ENCODE peak calls at places on chromosomes 11 and 22, in four cellular contexts. One of them, this sample, is unnamed. For H3K4me1, the result is how much of the 10 kb centered on the place peaks cover.

GRCh38 chr11:1049431-1049891 is 12.9 kb upstream of the MUC6 start:
- DNase-seq in heart left ventricle: peak
- DNase-seq in foreskin keratinocyte: peak
- DNase-seq in breast epithelium: no peak
- DNase-seq in this sample: no peak

GRCh38 chr22:23820748-23821211 is 18.0 kb downstream of the DERL3 start:
- DNase-seq in heart left ventricle: no peak
- DNase-seq in foreskin keratinocyte: no peak
- DNase-seq in breast epithelium: no peak
- DNase-seq in this sample: no peak

GRCh38 chr22:40363059-40363458 is 7.3 kb upstream of the SGSM3 start:
- DNase-seq in heart left ventricle: no peak
- DNase-seq in foreskin keratinocyte: no peak
- DNase-seq in breast epithelium: no peak
- DNase-seq in this sample: no peak

GRCh38 chr22:46557736-46558480 is 20.5 kb upstream of the CELSR1 start:
- DNase-seq in heart left ventricle: peak
- DNase-seq in foreskin keratinocyte: peak
- DNase-seq in breast epithelium: no peak
- DNase-seq in this sample: no peak

GRCh38 chr11:96306933-96307747 is 35.9 kb downstream of the MAML2 start:
- DNase-seq in heart left ventricle: peak
- DNase-seq in foreskin keratinocyte: peak
- DNase-seq in breast epithelium: peak
- DNase-seq in this sample: no peak

GRCh38 chr11:102810943-102811528 is 13.1 kb upstream of the MMP1 start:
- DNase-seq in heart left ventricle: no peak
- DNase-seq in foreskin keratinocyte: peak
- DNase-seq in breast epithelium: no peak
- DNase-seq in this sample: no peak

GRCh38 chr11:42593426-42593825 is 718.4 kb upstream of the API5 start:
- DNase-seq in heart left ventricle: no peak
- DNase-seq in foreskin keratinocyte: peak
- DNase-seq in breast epithelium: no peak
- DNase-seq in this sample: no peak

GRCh38 chr22:44202261-44202789 is 21.6 kb downstream of the PARVG start:
- DNase-seq in heart left ventricle: no peak
- DNase-seq in foreskin keratinocyte: no peak
- DNase-seq in breast epithelium: no peak
- DNase-seq in this sample: no peak

GRCh38 chr22:28951969-28952521 is 68.7 kb downstream of the ZNRF3 start:
- DNase-seq in heart left ventricle: no peak
- DNase-seq in foreskin keratinocyte: no peak
- DNase-seq in breast epithelium: no peak
- DNase-seq in this sample: no peak

GRCh38 chr11:8225589-8226036 is 38.1 kb downstream of the LMO1 start:
- DNase-seq in heart left ventricle: peak
- DNase-seq in foreskin keratinocyte: no peak
- DNase-seq in breast epithelium: peak
- DNase-seq in this sample: peak

GRCh38 chr22:26429458-26430238 is 588 bp downstream of the ASPHD2 start:
- DNase-seq in heart left ventricle: no peak
- DNase-seq in foreskin keratinocyte: no peak
- DNase-seq in breast epithelium: no peak
- DNase-seq in this sample: no peak

GRCh38 chr11:69355346-69355940 is 61.5 kb downstream of the MYEOV start:
- DNase-seq in heart left ventricle: no peak
- DNase-seq in foreskin keratinocyte: no peak
- DNase-seq in breast epithelium: peak
- DNase-seq in this sample: no peak

GRCh38 chr22:16949561-16949960 is 58.5 kb downstream of the GAB4 start:
- DNase-seq in heart left ventricle: no peak
- DNase-seq in foreskin keratinocyte: no peak
- DNase-seq in breast epithelium: no peak
- DNase-seq in this sample: no peak

GRCh38 chr22:22138915-22139314 is 105.7 kb upstream of the VPREB1 start:
- DNase-seq in heart left ventricle: no peak
- DNase-seq in foreskin keratinocyte: no peak
- DNase-seq in breast epithelium: no peak
- DNase-seq in this sample: no peak

GRCh38 chr11:61173456-61173855 is 12.2 kb upstream of the VPS37C start:
- DNase-seq in heart left ventricle: no peak
- DNase-seq in foreskin keratinocyte: no peak
- DNase-seq in breast epithelium: no peak
- DNase-seq in this sample: no peak

GRCh38 chr11:60957188-60957587 is 5.2 kb upstream of the SLC15A3 start:
- DNase-seq in heart left ventricle: no peak
- DNase-seq in foreskin keratinocyte: no peak
- DNase-seq in breast epithelium: no peak
- DNase-seq in this sample: no peak

GRCh38 chr22:48369789-48370507 is 1457.7 kb downstream of the BRD1 start:
- DNase-seq in heart left ventricle: no peak
- DNase-seq in foreskin keratinocyte: no peak
- DNase-seq in breast epithelium: no peak
- DNase-seq in this sample: no peak

GRCh38 chr11:96013459-96014213 is 89.7 kb upstream of the MTMR2 start:
- DNase-seq in heart left ventricle: no peak
- DNase-seq in foreskin keratinocyte: no peak
- DNase-seq in breast epithelium: no peak
- DNase-seq in this sample: no peak

GRCh38 chr22:49689255-49689770 is 138.4 kb downstream of the BRD1 start:
- DNase-seq in heart left ventricle: no peak
- DNase-seq in foreskin keratinocyte: no peak
- DNase-seq in breast epithelium: no peak
- DNase-seq in this sample: no peak

GRCh38 chr22:49690454-49690853 is 137.2 kb downstream of the BRD1 start:
- DNase-seq in heart left ventricle: no peak
- DNase-seq in foreskin keratinocyte: no peak
- DNase-seq in breast epithelium: no peak
- DNase-seq in this sample: no peak

GRCh38 chr22:49692499-49693225 is 135.0 kb downstream of the BRD1 start:
- DNase-seq in heart left ventricle: no peak
- DNase-seq in foreskin keratinocyte: no peak
- DNase-seq in breast epithelium: no peak
- DNase-seq in this sample: no peak

GRCh38 chr22:49689858-49690257 is 137.8 kb downstream of the BRD1 start:
- DNase-seq in heart left ventricle: no peak
- DNase-seq in foreskin keratinocyte: no peak
- DNase-seq in breast epithelium: no peak
- DNase-seq in this sample: no peak

GRCh38 chr22:49691256-49691655 is 136.4 kb downstream of the BRD1 start:
- DNase-seq in heart left ventricle: no peak
- DNase-seq in foreskin keratinocyte: no peak
- DNase-seq in breast epithelium: no peak
- DNase-seq in this sample: no peak
- H3K4me1 ChIP-seq in heart left ventricle: under half
- H3K4me1 ChIP-seq in foreskin keratinocyte: under half
- H3K4me1 ChIP-seq in breast epithelium: under half
- H3K4me1 ChIP-seq in this sample: under half

GRCh38 chr11:57764527-57764926 is 2.9 kb downstream of the CTNND1 start:
- DNase-seq in heart left ventricle: no peak
- DNase-seq in foreskin keratinocyte: no peak
- DNase-seq in breast epithelium: no peak
- DNase-seq in this sample: no peak

GRCh38 chr11:57761301-57762234 is at the start of gene CTNND1:
- DNase-seq in heart left ventricle: peak
- DNase-seq in foreskin keratinocyte: peak
- DNase-seq in breast epithelium: peak
- DNase-seq in this sample: no peak

GRCh38 chr11:57762235-57762866 is 749 bp downstream of the CTNND1 start:
- DNase-seq in heart left ventricle: no peak
- DNase-seq in foreskin keratinocyte: no peak
- DNase-seq in breast epithelium: no peak
- DNase-seq in this sample: no peak

GRCh38 chr11:57764972-57765371 is 3.4 kb downstream of the CTNND1 start:
- DNase-seq in heart left ventricle: no peak
- DNase-seq in foreskin keratinocyte: peak
- DNase-seq in breast epithelium: no peak
- DNase-seq in this sample: no peak

GRCh38 chr11:57763568-57763967 is 2.0 kb downstream of the CTNND1 start:
- DNase-seq in heart left ventricle: no peak
- DNase-seq in foreskin keratinocyte: peak
- DNase-seq in breast epithelium: no peak
- DNase-seq in this sample: no peak
- TF ChIP-seq CTCF in heart left ventricle: no peak
- TF ChIP-seq CTCF in foreskin keratinocyte: peak
- TF ChIP-seq CTCF in breast epithelium: no peak
- TF ChIP-seq CTCF in this sample: no peak

GRCh38 chr11:29009426-29009825 is 901.2 kb downstream of the METTL15 start:
- DNase-seq in heart left ventricle: no peak
- DNase-seq in foreskin keratinocyte: no peak
- DNase-seq in breast epithelium: no peak
- DNase-seq in this sample: no peak

GRCh38 chr11:29002816-29003215 is 894.6 kb downstream of the METTL15 start:
- DNase-seq in heart left ventricle: no peak
- DNase-seq in foreskin keratinocyte: no peak
- DNase-seq in breast epithelium: no peak
- DNase-seq in this sample: no peak

GRCh38 chr11:29008481-29008880 is 900.3 kb downstream of the METTL15 start:
- DNase-seq in heart left ventricle: no peak
- DNase-seq in foreskin keratinocyte: no peak
- DNase-seq in breast epithelium: no peak
- DNase-seq in this sample: no peak

GRCh38 chr11:29006668-29007067 is 898.5 kb downstream of the METTL15 start:
- DNase-seq in heart left ventricle: no peak
- DNase-seq in foreskin keratinocyte: no peak
- DNase-seq in breast epithelium: no peak
- DNase-seq in this sample: no peak

GRCh38 chr11:29005401-29005980 is 897.3 kb downstream of the METTL15 start:
- DNase-seq in heart left ventricle: no peak
- DNase-seq in foreskin keratinocyte: no peak
- DNase-seq in breast epithelium: no peak
- DNase-seq in this sample: no peak
- H3K27ac ChIP-seq in heart left ventricle: no peak
- H3K27ac ChIP-seq in foreskin keratinocyte: no peak
- H3K27ac ChIP-seq in breast epithelium: no peak
- H3K27ac ChIP-seq in this sample: no peak

GRCh38 chr11:111976119-111976518 is 39.0 kb downstream of the DIXDC1 start:
- DNase-seq in heart left ventricle: no peak
- DNase-seq in foreskin keratinocyte: no peak
- DNase-seq in breast epithelium: no peak
- DNase-seq in this sample: no peak

GRCh38 chr11:111975076-111975806 is 38.1 kb downstream of the DIXDC1 start:
- DNase-seq in heart left ventricle: no peak
- DNase-seq in foreskin keratinocyte: no peak
- DNase-seq in breast epithelium: no peak
- DNase-seq in this sample: no peak

GRCh38 chr11:111977141-111978027 is 40.2 kb downstream of the DIXDC1 start:
- DNase-seq in heart left ventricle: peak
- DNase-seq in foreskin keratinocyte: peak
- DNase-seq in breast epithelium: peak
- DNase-seq in this sample: no peak

GRCh38 chr11:111978028-111978771 is 41.1 kb downstream of the DIXDC1 start:
- DNase-seq in heart left ventricle: peak
- DNase-seq in foreskin keratinocyte: peak
- DNase-seq in breast epithelium: peak
- DNase-seq in this sample: no peak

GRCh38 chr11:111976614-111977140 is 39.5 kb downstream of the DIXDC1 start:
- DNase-seq in heart left ventricle: no peak
- DNase-seq in foreskin keratinocyte: peak
- DNase-seq in breast epithelium: peak
- DNase-seq in this sample: no peak
- H3K4me1 ChIP-seq in heart left ventricle: under half
- H3K4me1 ChIP-seq in foreskin keratinocyte: under half
- H3K4me1 ChIP-seq in breast epithelium: under half
- H3K4me1 ChIP-seq in this sample: under half

DNA sequence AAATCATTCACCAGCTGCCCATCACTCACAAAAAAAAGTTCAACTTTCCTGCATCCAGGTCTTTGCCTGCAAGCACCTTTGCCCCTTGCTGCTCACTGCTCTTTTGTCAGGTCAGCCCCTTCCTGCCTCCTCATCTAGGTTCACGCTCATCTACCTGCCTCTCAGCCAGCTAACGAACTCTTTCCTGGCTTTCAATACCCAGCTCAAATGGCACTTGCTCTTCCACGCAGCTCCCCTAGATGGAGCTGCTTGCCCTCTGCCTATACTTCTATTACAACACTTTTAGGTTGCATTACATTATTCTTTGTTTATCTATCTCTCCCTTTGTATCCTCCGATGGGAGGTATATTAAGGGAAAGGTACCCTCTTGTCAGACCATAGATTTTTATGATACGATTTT is 78.9 kb upstream of the TBCEL start:
- DNase-seq in heart left ventricle: no peak
- DNase-seq in foreskin keratinocyte: no peak
- DNase-seq in breast epithelium: no peak
- DNase-seq in this sample: no peak
- TF ChIP-seq CTCF in heart left ventricle: no peak
- TF ChIP-seq CTCF in foreskin keratinocyte: peak
- TF ChIP-seq CTCF in breast epithelium: no peak
- TF ChIP-seq CTCF in this sample: no peak

DNA sequence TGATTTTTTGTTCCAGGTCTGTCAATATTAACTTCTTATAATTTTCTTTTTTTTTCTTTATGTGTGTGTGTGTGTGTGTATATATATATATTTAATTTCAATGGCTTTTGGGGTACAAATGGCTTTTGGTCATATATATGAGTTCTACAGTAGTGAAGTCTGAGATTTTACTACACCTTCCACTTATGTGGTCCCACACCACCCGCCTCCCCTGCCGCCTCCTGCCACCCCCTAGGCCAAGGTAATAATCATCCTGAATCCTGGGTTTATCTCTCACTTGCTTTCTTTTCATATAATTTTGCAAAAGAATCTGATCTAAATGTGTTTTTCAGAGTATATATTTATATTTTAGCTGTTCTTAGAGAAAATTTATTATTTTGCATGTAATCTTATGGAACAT is 11.1 kb downstream of the NEAT1 start:
- DNase-seq in heart left ventricle: no peak
- DNase-seq in foreskin keratinocyte: no peak
- DNase-seq in breast epithelium: peak
- DNase-seq in this sample: no peak
- H3K27ac ChIP-seq in heart left ventricle: peak
- H3K27ac ChIP-seq in foreskin keratinocyte: no peak
- H3K27ac ChIP-seq in breast epithelium: no peak
- H3K27ac ChIP-seq in this sample: no peak

GRCh38 chr11:12458042-12458441 is 80.7 kb downstream of the PARVA start:
- DNase-seq in heart left ventricle: no peak
- DNase-seq in foreskin keratinocyte: no peak
- DNase-seq in breast epithelium: no peak
- DNase-seq in this sample: no peak

GRCh38 chr11:12454782-12455181 is 77.4 kb downstream of the PARVA start:
- DNase-seq in heart left ventricle: no peak
- DNase-seq in foreskin keratinocyte: peak
- DNase-seq in breast epithelium: no peak
- DNase-seq in this sample: no peak

GRCh38 chr11:12459374-12459773 is 82.0 kb downstream of the PARVA start:
- DNase-seq in heart left ventricle: no peak
- DNase-seq in foreskin keratinocyte: no peak
- DNase-seq in breast epithelium: no peak
- DNase-seq in this sample: no peak

GRCh38 chr11:12455938-12456337 is 78.6 kb downstream of the PARVA start:
- DNase-seq in heart left ventricle: no peak
- DNase-seq in foreskin keratinocyte: no peak
- DNase-seq in breast epithelium: no peak
- DNase-seq in this sample: no peak

GRCh38 chr11:12457030-12457600 is 79.7 kb downstream of the PARVA start:
- DNase-seq in heart left ventricle: no peak
- DNase-seq in foreskin keratinocyte: peak
- DNase-seq in breast epithelium: no peak
- DNase-seq in this sample: no peak
- H3K4me1 ChIP-seq in heart left ventricle: half or more
- H3K4me1 ChIP-seq in foreskin keratinocyte: under half
- H3K4me1 ChIP-seq in breast epithelium: under half
- H3K4me1 ChIP-seq in this sample: under half